ENCODE peak calls at places on chromosomes 5 and 9, in eight cellular contexts. Q, A, P, H, S, T, B and D are unnamed samples.
A peak's percentile ranks its signal among the peaks of the same experiment; 100 is the strongest.

GRCh38 chr9:93589688-93590087 is 13.3 kb downstream of the PHF2 start:
- DNase-seq in Q (no peak), A (peak; percentile 40), P (peak; percentile 20), H (no peak), S (peak; percentile 37), T (no peak), B (peak; percentile 34), D (no peak)

GRCh38 chr9:79325501-79325900 is 246.3 kb upstream of the TLE4 start:
- DNase-seq in Q (no peak), A (no peak), P (no peak), H (no peak), S (no peak), T (no peak), B (no peak), D (no peak)

GRCh38 chr5:150609843-150610584 is 30.4 kb upstream of the SYNPO start:
- DNase-seq in Q (no peak), A (no peak), P (no peak), H (no peak), S (no peak), T (no peak), B (no peak), D (no peak)

GRCh38 chr5:72951850-72952468 is 3.9 kb upstream of the FCHO2 start:
- DNase-seq in Q (no peak), A (peak; percentile 60), P (peak; percentile 73), H (peak; percentile 88), S (no peak), T (no peak), B (peak; percentile 84), D (no peak)

GRCh38 chr5:89117131-89117644 is 234.2 kb upstream of the MEF2C start:
- DNase-seq in Q (peak; percentile 21), A (no peak), P (no peak), H (no peak), S (no peak), T (no peak), B (no peak), D (no peak)

GRCh38 chr9:70998962-70999361 is 122.5 kb downstream of the TRPM3 start:
- DNase-seq in Q (no peak), A (peak; percentile 44), P (no peak), H (no peak), S (no peak), T (no peak), B (peak; percentile 22), D (no peak)

GRCh38 chr9:15182755-15183154 is 124.3 kb downstream of the TTC39B start:
- DNase-seq in Q (no peak), A (no peak), P (peak; percentile 36), H (no peak), S (no peak), T (no peak), B (no peak), D (no peak)

GRCh38 chr5:86766103-86766502 is 148.4 kb downstream of the COX7C start:
- DNase-seq in Q (no peak), A (no peak), P (no peak), H (no peak), S (no peak), T (no peak), B (no peak), D (no peak)

GRCh38 chr9:70935856-70936255 is 185.6 kb downstream of the TRPM3 start:
- DNase-seq in Q (no peak), A (no peak), P (no peak), H (no peak), S (no peak), T (no peak), B (peak; percentile 88), D (no peak)

GRCh38 chr9:91302831-91303230 is 58.9 kb downstream of the AUH start:
- DNase-seq in Q (peak; percentile 6), A (peak; percentile 43), P (peak; percentile 90), H (peak; percentile 90), S (no peak), T (no peak), B (peak; percentile 90), D (no peak)

GRCh38 chr5:172385164-172385563 is 69.2 kb downstream of the SH3PXD2B start:
- DNase-seq in Q (no peak), A (no peak), P (no peak), H (no peak), S (no peak), T (no peak), B (no peak), D (no peak)
- TF ChIP-seq CTCF in Q (no peak), A (no peak), P (no peak), H (no peak), S (no peak), T (no peak), B (no peak), D (no peak)

DNA sequence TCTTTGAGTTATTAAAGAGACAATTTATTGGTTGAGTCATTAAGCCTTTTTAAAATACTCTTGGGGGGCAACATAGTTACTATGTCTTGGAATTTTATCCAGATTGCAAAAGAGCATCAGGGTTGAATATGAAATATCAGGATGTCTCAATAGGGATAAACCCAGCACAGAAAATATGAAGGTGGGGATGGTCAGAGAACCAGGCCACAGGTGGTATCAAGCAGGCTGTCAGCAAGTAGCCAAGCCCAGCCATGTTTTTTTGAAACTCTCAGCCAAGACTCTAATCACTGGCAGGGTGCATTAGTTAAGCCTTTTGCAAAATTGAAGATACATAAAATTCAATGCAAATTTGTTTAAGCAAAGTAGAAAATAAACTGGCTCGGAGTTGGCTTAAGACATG is 468.9 kb downstream of the DTWD2 start:
- DNase-seq in Q (no peak), A (no peak), P (no peak), H (no peak), S (no peak), T (no peak), B (no peak), D (no peak)
- TF ChIP-seq CTCF in Q (no peak), A (no peak), P (no peak), H (no peak), S (no peak), T (no peak), B (no peak), D (no peak)

GRCh38 chr5:54469655-54470054 is 14.2 kb downstream of the HSPB3 start:
- DNase-seq in Q (no peak), A (no peak), P (peak; percentile 16), H (no peak), S (no peak), T (peak; percentile 57), B (peak; percentile 34), D (no peak)
- TF ChIP-seq CTCF in Q (no peak), A (no peak), P (no peak), H (no peak), S (no peak), T (no peak), B (no peak), D (no peak)

GRCh38 chr9:89426389-89426961 is 71.4 kb downstream of the SEMA4D start:
- DNase-seq in Q (no peak), A (no peak), P (no peak), H (no peak), S (no peak), T (peak; percentile 70), B (no peak), D (no peak)

GRCh38 chr9:89427621-89428221 is 70.2 kb downstream of the SEMA4D start:
- DNase-seq in Q (no peak), A (no peak), P (no peak), H (no peak), S (no peak), T (no peak), B (no peak), D (no peak)

GRCh38 chr9:89430995-89431394 is 66.9 kb downstream of the SEMA4D start:
- DNase-seq in Q (no peak), A (no peak), P (no peak), H (peak; percentile 34), S (no peak), T (no peak), B (no peak), D (no peak)

GRCh38 chr9:89428222-89428761 is 69.6 kb downstream of the SEMA4D start:
- DNase-seq in Q (no peak), A (no peak), P (no peak), H (no peak), S (no peak), T (no peak), B (no peak), D (no peak)

DNA sequence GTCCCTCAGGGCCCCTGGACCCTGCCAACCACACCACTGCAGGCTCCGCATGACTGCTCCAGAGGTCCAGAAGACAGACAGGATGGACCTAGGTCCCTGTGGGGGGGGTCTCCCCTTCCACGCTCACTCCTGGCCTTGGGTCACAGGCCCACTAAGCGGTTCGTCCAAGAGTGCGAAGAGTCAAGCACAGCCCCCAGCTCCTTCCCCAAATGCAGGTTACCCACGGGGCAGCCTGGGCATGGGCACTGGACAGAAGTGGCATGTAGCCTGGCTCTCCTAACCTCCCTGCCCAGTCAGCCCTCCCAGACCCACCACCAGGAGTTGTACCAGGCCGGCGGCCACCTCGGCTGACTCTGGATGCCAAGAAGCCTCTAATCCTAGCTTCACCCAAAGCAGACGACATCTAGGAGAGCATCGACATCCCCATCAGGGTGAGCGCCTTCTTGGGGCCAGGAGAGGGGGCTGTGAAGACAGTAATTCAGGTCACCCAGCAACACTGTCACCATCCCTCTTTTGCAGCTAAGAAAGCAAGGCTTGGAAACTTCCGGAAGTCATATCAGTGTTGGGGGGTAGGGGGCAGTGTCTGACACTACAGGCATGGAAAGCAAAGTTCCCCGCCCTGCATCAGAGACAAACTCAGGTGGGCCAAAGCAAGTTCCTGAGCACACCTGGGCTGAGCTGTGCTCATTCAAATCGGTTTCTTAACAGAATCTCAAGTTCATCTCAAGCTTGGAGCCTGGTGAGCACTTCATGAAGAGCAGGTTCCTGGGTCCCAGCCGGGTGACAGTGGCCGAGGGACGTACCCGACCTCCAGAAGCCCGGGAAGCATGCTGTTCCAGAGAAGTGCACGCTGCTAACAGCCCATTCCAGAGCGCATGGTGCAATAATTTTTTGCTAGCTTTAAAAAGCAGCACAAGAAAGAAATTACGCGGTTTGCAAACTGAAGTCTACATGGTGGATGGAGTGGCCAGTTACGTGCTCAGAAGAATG is 68.7 kb downstream of the SEMA4D start:
- DNase-seq in Q (peak; percentile 48), A (no peak), P (no peak), H (no peak), S (no peak), T (peak; percentile 91), B (no peak), D (no peak)
- TF ChIP-seq CTCF in Q (peak; percentile 60), A (peak; percentile 52), P (no peak), H (peak; percentile 12), S (no peak), T (peak; percentile 97), B (no peak), D (peak; percentile 3)

GRCh38 chr9:120774719-120775118 is 18.5 kb downstream of the FBXW2 start:
- DNase-seq in Q (no peak), A (no peak), P (no peak), H (no peak), S (no peak), T (no peak), B (no peak), D (no peak)
- TF ChIP-seq CTCF in Q (no peak), A (peak; percentile 19), P (no peak), H (no peak), S (peak; percentile 22), T (no peak), B (peak; percentile 2), D (no peak)